ENCODE peak calls at places on chromosomes 3 and 15, in nine cellular contexts. A is amniotic epithelial cell; U is HEK293T; H is dermis microvascular lymphatic vessel endothelial cell; B is NCI-H345; L is Kasumi-1; I is uterus; Z is activated naive CD4-positive, alpha-beta T cell treated with anti-CD3 and anti-CD28 coated beads, Interleukin-2, amount 10 ng/mL, durations not matched to agents 7 days and 5 days; T is activated T-cell treated with anti-CD3 and anti-CD28 coated beads for 1 hour. J is an unnamed sample.

GRCh38 chr3:154085799-154086198 is 35.4 kb upstream of the ARHGEF26 start:
- DNase-seq in A (no peak), U (no peak), H (no peak), B (no peak), L (no peak), I (no peak), Z (no peak), T (no peak), J (no peak)

GRCh38 chr3:38582316-38582715 is 67.2 kb downstream of the SCN5A start:
- DNase-seq in A (no peak), U (no peak), H (no peak), B (no peak), L (no peak), I (no peak), Z (peak), T (no peak), J (no peak)

GRCh38 chr3:43765417-43766030 is 74.8 kb downstream of the ABHD5 start:
- DNase-seq in A (peak), U (no peak), H (no peak), B (no peak), L (no peak), I (no peak), Z (no peak), T (no peak), J (no peak)

GRCh38 chr15:63073497-63074172 is 31.1 kb downstream of the TPM1 start:
- DNase-seq in A (no peak), U (no peak), H (no peak), B (no peak), L (no peak), I (no peak), Z (no peak), T (no peak), J (no peak)

GRCh38 chr15:84669726-84670125 is 11.7 kb upstream of the NMB start:
- DNase-seq in A (no peak), U (no peak), H (no peak), B (no peak), L (no peak), I (no peak), Z (no peak), T (no peak), J (no peak)

GRCh38 chr15:34182942-34183341 is 27.0 kb downstream of the KATNBL1 start:
- DNase-seq in A (no peak), U (no peak), H (peak), B (no peak), L (no peak), I (no peak), Z (no peak), T (no peak), J (no peak)

GRCh38 chr15:84766461-84767005 is 18.1 kb downstream of the ZNF592 start:
- DNase-seq in A (no peak), U (no peak), H (no peak), B (no peak), L (peak), I (no peak), Z (no peak), T (no peak), J (no peak)

GRCh38 chr3:68904578-68904977 is 27.8 kb downstream of the TAFA4 start:
- DNase-seq in A (no peak), U (no peak), H (no peak), B (no peak), L (no peak), I (no peak), Z (no peak), T (no peak), J (no peak)

GRCh38 chr3:37032961-37033360 is 39.6 kb downstream of the MLH1 start:
- DNase-seq in A (no peak), U (no peak), H (no peak), B (no peak), L (no peak), I (peak), Z (no peak), T (no peak), J (no peak)

GRCh38 chr3:126936110-126936509 is 46.8 kb upstream of the PLXNA1 start:
- DNase-seq in A (no peak), U (no peak), H (no peak), B (no peak), L (no peak), I (no peak), Z (no peak), T (no peak), J (no peak)

GRCh38 chr3:128226794-128227399 is 73.6 kb downstream of the EEFSEC start:
- DNase-seq in A (peak), U (peak), H (peak), B (no peak), L (no peak), I (no peak), Z (peak), T (peak), J (peak)

GRCh38 chr15:29064290-29064689 is 178.5 kb downstream of the APBA2 start:
- DNase-seq in A (no peak), U (no peak), H (no peak), B (no peak), L (no peak), I (no peak), Z (no peak), T (no peak), J (no peak)

GRCh38 chr3:140610544-140610943 is 67.3 kb upstream of the TRIM42 start:
- DNase-seq in A (no peak), U (no peak), H (no peak), B (no peak), L (no peak), I (no peak), Z (no peak), T (no peak), J (no peak)

GRCh38 chr15:85600001-85600400 is 194.7 kb downstream of the KLHL25 start:
- DNase-seq in A (no peak), U (no peak), H (no peak), B (no peak), L (no peak), I (no peak), Z (no peak), T (no peak), J (no peak)

GRCh38 chr15:67504061-67504460 is 16.9 kb upstream of the C15orf61 start:
- DNase-seq in A (no peak), U (no peak), H (no peak), B (no peak), L (no peak), I (no peak), Z (no peak), T (no peak), J (no peak)

GRCh38 chr3:144275005-144275404 is 303.4 kb downstream of the DIPK2A start:
- DNase-seq in A (no peak), U (no peak), H (no peak), B (no peak), L (no peak), I (no peak), Z (no peak), T (no peak), J (no peak)

GRCh38 chr3:11201246-11202024 is 47.1 kb downstream of the HRH1 start:
- DNase-seq in A (no peak), U (no peak), H (peak), B (no peak), L (peak), I (no peak), Z (no peak), T (no peak), J (no peak)

GRCh38 chr3:16329792-16330061 is 64.7 kb downstream of the OXNAD1 start:
- DNase-seq in A (no peak), U (no peak), H (no peak), B (peak), L (no peak), I (no peak), Z (no peak), T (no peak), J (peak)

GRCh38 chr3:192916455-192917257 is 1.0 kb downstream of the MB21D2 start:
- DNase-seq in A (peak), U (peak), H (peak), B (peak), L (no peak), I (peak), Z (peak), T (no peak), J (peak)

GRCh38 chr3:127336086-127336485 is 48.2 kb upstream of the PRR20G start:
- DNase-seq in A (no peak), U (no peak), H (no peak), B (no peak), L (no peak), I (no peak), Z (no peak), T (no peak), J (no peak)

GRCh38 chr3:127417709-127418559 is 130.1 kb upstream of the PRR20G start:
- DNase-seq in A (no peak), U (no peak), H (no peak), B (no peak), L (no peak), I (no peak), Z (no peak), T (no peak), J (no peak)

GRCh38 chr3:139225551-139225950 is 118.3 kb upstream of the MRPS22 start:
- DNase-seq in A (no peak), U (no peak), H (no peak), B (no peak), L (no peak), I (no peak), Z (no peak), T (no peak), J (no peak)